ENCODE peak calls at places on chromosomes 13 and 19, in eight cellular contexts. One of them, this sample, is unnamed.

GRCh38 chr13:74586839-74587238 is 452.6 kb upstream of the KLF12 start:
- DNase-seq in amniotic stem cell: no peak
- DNase-seq in H7: no peak
- DNase-seq in COR-L47: no peak
- DNase-seq in activated naive CD8-positive, alpha-beta T cell treated with anti-CD3 and anti-CD28 coated beads for 36 hours: no peak
- DNase-seq in memory B cell: no peak
- DNase-seq in RWPE1: no peak
- DNase-seq in kidney: no peak
- DNase-seq in this sample: no peak

GRCh38 chr13:95250961-95251360 is 50.3 kb downstream of the ABCC4 start:
- DNase-seq in amniotic stem cell: no peak
- DNase-seq in H7: no peak
- DNase-seq in COR-L47: no peak
- DNase-seq in activated naive CD8-positive, alpha-beta T cell treated with anti-CD3 and anti-CD28 coated beads for 36 hours: no peak
- DNase-seq in memory B cell: no peak
- DNase-seq in RWPE1: no peak
- DNase-seq in kidney: no peak
- DNase-seq in this sample: no peak

GRCh38 chr13:25608181-25608580 is 236.4 kb downstream of the ATP8A2 start:
- DNase-seq in amniotic stem cell: no peak
- DNase-seq in H7: no peak
- DNase-seq in COR-L47: peak
- DNase-seq in activated naive CD8-positive, alpha-beta T cell treated with anti-CD3 and anti-CD28 coated beads for 36 hours: no peak
- DNase-seq in memory B cell: no peak
- DNase-seq in RWPE1: no peak
- DNase-seq in kidney: no peak
- DNase-seq in this sample: no peak

GRCh38 chr13:96090240-96091101 is 564 bp downstream of the HS6ST3 start:
- DNase-seq in amniotic stem cell: no peak
- DNase-seq in H7: peak
- DNase-seq in COR-L47: peak
- DNase-seq in activated naive CD8-positive, alpha-beta T cell treated with anti-CD3 and anti-CD28 coated beads for 36 hours: peak
- DNase-seq in memory B cell: no peak
- DNase-seq in RWPE1: peak
- DNase-seq in kidney: peak
- DNase-seq in this sample: no peak

GRCh38 chr13:26095338-26095737 is 43.5 kb upstream of the SHISA2 start:
- DNase-seq in amniotic stem cell: no peak
- DNase-seq in H7: peak
- DNase-seq in COR-L47: no peak
- DNase-seq in activated naive CD8-positive, alpha-beta T cell treated with anti-CD3 and anti-CD28 coated beads for 36 hours: no peak
- DNase-seq in memory B cell: no peak
- DNase-seq in RWPE1: no peak
- DNase-seq in kidney: no peak
- DNase-seq in this sample: no peak

GRCh38 chr13:43662976-43663375 is 123.8 kb downstream of the ENOX1 start:
- DNase-seq in amniotic stem cell: no peak
- DNase-seq in H7: no peak
- DNase-seq in COR-L47: no peak
- DNase-seq in activated naive CD8-positive, alpha-beta T cell treated with anti-CD3 and anti-CD28 coated beads for 36 hours: no peak
- DNase-seq in memory B cell: no peak
- DNase-seq in RWPE1: no peak
- DNase-seq in kidney: no peak
- DNase-seq in this sample: no peak

GRCh38 chr19:41445575-41445974 is 2.6 kb downstream of the ERICH4 start:
- DNase-seq in amniotic stem cell: no peak
- DNase-seq in H7: no peak
- DNase-seq in COR-L47: no peak
- DNase-seq in activated naive CD8-positive, alpha-beta T cell treated with anti-CD3 and anti-CD28 coated beads for 36 hours: no peak
- DNase-seq in memory B cell: no peak
- DNase-seq in RWPE1: no peak
- DNase-seq in kidney: no peak
- DNase-seq in this sample: no peak

GRCh38 chr19:4519172-4519496 is 848 bp upstream of the PLIN4 start:
- DNase-seq in amniotic stem cell: no peak
- DNase-seq in H7: no peak
- DNase-seq in COR-L47: no peak
- DNase-seq in activated naive CD8-positive, alpha-beta T cell treated with anti-CD3 and anti-CD28 coated beads for 36 hours: no peak
- DNase-seq in memory B cell: no peak
- DNase-seq in RWPE1: no peak
- DNase-seq in kidney: no peak
- DNase-seq in this sample: no peak

GRCh38 chr19:52778811-52779210 is 7.8 kb downstream of the ZNF600 start:
- DNase-seq in amniotic stem cell: no peak
- DNase-seq in H7: no peak
- DNase-seq in COR-L47: no peak
- DNase-seq in activated naive CD8-positive, alpha-beta T cell treated with anti-CD3 and anti-CD28 coated beads for 36 hours: peak
- DNase-seq in memory B cell: no peak
- DNase-seq in RWPE1: no peak
- DNase-seq in kidney: no peak
- DNase-seq in this sample: no peak

GRCh38 chr19:8505680-8506401 is 3.4 kb upstream of the PRAM1 start:
- DNase-seq in amniotic stem cell: peak
- DNase-seq in H7: peak
- DNase-seq in COR-L47: peak
- DNase-seq in activated naive CD8-positive, alpha-beta T cell treated with anti-CD3 and anti-CD28 coated beads for 36 hours: peak
- DNase-seq in memory B cell: peak
- DNase-seq in RWPE1: peak
- DNase-seq in kidney: peak
- DNase-seq in this sample: peak

GRCh38 chr19:16262618-16263017 is 62.0 kb upstream of the KLF2 start:
- DNase-seq in amniotic stem cell: no peak
- DNase-seq in H7: peak
- DNase-seq in COR-L47: no peak
- DNase-seq in activated naive CD8-positive, alpha-beta T cell treated with anti-CD3 and anti-CD28 coated beads for 36 hours: no peak
- DNase-seq in memory B cell: no peak
- DNase-seq in RWPE1: no peak
- DNase-seq in kidney: peak
- DNase-seq in this sample: no peak

GRCh38 chr13:59532405-59532804 is 631.3 kb downstream of the DIAPH3 start:
- DNase-seq in amniotic stem cell: no peak
- DNase-seq in H7: no peak
- DNase-seq in COR-L47: no peak
- DNase-seq in activated naive CD8-positive, alpha-beta T cell treated with anti-CD3 and anti-CD28 coated beads for 36 hours: no peak
- DNase-seq in memory B cell: no peak
- DNase-seq in RWPE1: peak
- DNase-seq in kidney: no peak
- DNase-seq in this sample: no peak

GRCh38 chr19:45814166-45814780 is 835 bp downstream of the RSPH6A start:
- DNase-seq in amniotic stem cell: no peak
- DNase-seq in H7: no peak
- DNase-seq in COR-L47: no peak
- DNase-seq in activated naive CD8-positive, alpha-beta T cell treated with anti-CD3 and anti-CD28 coated beads for 36 hours: no peak
- DNase-seq in memory B cell: no peak
- DNase-seq in RWPE1: peak
- DNase-seq in kidney: no peak
- DNase-seq in this sample: no peak

GRCh38 chr19:38778733-38779132 is 5.4 kb upstream of the LGALS7 start:
- DNase-seq in amniotic stem cell: no peak
- DNase-seq in H7: no peak
- DNase-seq in COR-L47: no peak
- DNase-seq in activated naive CD8-positive, alpha-beta T cell treated with anti-CD3 and anti-CD28 coated beads for 36 hours: no peak
- DNase-seq in memory B cell: no peak
- DNase-seq in RWPE1: no peak
- DNase-seq in kidney: no peak
- DNase-seq in this sample: no peak

GRCh38 chr19:43380008-43380407 is 26.5 kb downstream of the CD177 start:
- DNase-seq in amniotic stem cell: no peak
- DNase-seq in H7: peak
- DNase-seq in COR-L47: no peak
- DNase-seq in activated naive CD8-positive, alpha-beta T cell treated with anti-CD3 and anti-CD28 coated beads for 36 hours: no peak
- DNase-seq in memory B cell: no peak
- DNase-seq in RWPE1: no peak
- DNase-seq in kidney: no peak
- DNase-seq in this sample: no peak

GRCh38 chr13:30026093-30026492 is 175.7 kb upstream of the UBL3 start:
- DNase-seq in amniotic stem cell: peak
- DNase-seq in H7: no peak
- DNase-seq in COR-L47: no peak
- DNase-seq in activated naive CD8-positive, alpha-beta T cell treated with anti-CD3 and anti-CD28 coated beads for 36 hours: no peak
- DNase-seq in memory B cell: no peak
- DNase-seq in RWPE1: no peak
- DNase-seq in kidney: no peak
- DNase-seq in this sample: no peak

GRCh38 chr13:28333204-28333900 is 161.6 kb downstream of the FLT1 start:
- DNase-seq in amniotic stem cell: no peak
- DNase-seq in H7: no peak
- DNase-seq in COR-L47: no peak
- DNase-seq in activated naive CD8-positive, alpha-beta T cell treated with anti-CD3 and anti-CD28 coated beads for 36 hours: no peak
- DNase-seq in memory B cell: no peak
- DNase-seq in RWPE1: no peak
- DNase-seq in kidney: no peak
- DNase-seq in this sample: no peak

GRCh38 chr19:55594996-55595530 is 4.3 kb downstream of the FIZ1 start:
- DNase-seq in amniotic stem cell: no peak
- DNase-seq in H7: no peak
- DNase-seq in COR-L47: no peak
- DNase-seq in activated naive CD8-positive, alpha-beta T cell treated with anti-CD3 and anti-CD28 coated beads for 36 hours: no peak
- DNase-seq in memory B cell: no peak
- DNase-seq in RWPE1: no peak
- DNase-seq in kidney: no peak
- DNase-seq in this sample: no peak

This sample was measured in SK-N-DZ.